ENCODE peak calls at places on chromosomes 13 and 19, in eight cellular contexts. One of them, this sample, is unnamed.

GRCh38 chr19:51948979-51949378 is 21.7 kb downstream of the ZNF613 start:
- DNase-seq in IMR-90: peak; percentile 23
- DNase-seq in Caco-2: no peak
- DNase-seq in LNCaP clone FGC: no peak
- DNase-seq in AG09309: no peak
- DNase-seq in cardiac fibroblast: peak; percentile 38
- DNase-seq in left ventricle myocardium inferior: peak; percentile 20
- DNase-seq in body of pancreas: peak; percentile 5
- DNase-seq in this sample: no peak

GRCh38 chr19:2603320-2603719 is 99.2 kb downstream of the GNG7 start:
- DNase-seq in LNCaP clone FGC: no peak
- DNase-seq in AG09309: no peak
- DNase-seq in IMR-90: no peak
- DNase-seq in Caco-2: no peak
- DNase-seq in left ventricle myocardium inferior: peak; percentile 61
- DNase-seq in cardiac fibroblast: peak; percentile 55
- DNase-seq in body of pancreas: no peak
- DNase-seq in this sample: peak; percentile 43

GRCh38 chr19:6671960-6672359 is 2.0 kb upstream of the TNFSF14 start:
- DNase-seq in cardiac fibroblast: no peak
- DNase-seq in AG09309: no peak
- DNase-seq in IMR-90: no peak
- DNase-seq in body of pancreas: no peak
- DNase-seq in LNCaP clone FGC: no peak
- DNase-seq in left ventricle myocardium inferior: no peak
- DNase-seq in Caco-2: no peak
- DNase-seq in this sample: no peak

GRCh38 chr13:99314640-99315176 is 7.5 kb upstream of the GPR183 start:
- DNase-seq in body of pancreas: no peak
- DNase-seq in cardiac fibroblast: peak; percentile 70
- DNase-seq in Caco-2: no peak
- DNase-seq in left ventricle myocardium inferior: no peak
- DNase-seq in AG09309: no peak
- DNase-seq in IMR-90: peak; percentile 28
- DNase-seq in LNCaP clone FGC: no peak
- DNase-seq in this sample: no peak

GRCh38 chr13:83229574-83230300 is 652.5 kb downstream of the SLITRK1 start:
- DNase-seq in Caco-2: no peak
- DNase-seq in IMR-90: peak; percentile 40
- DNase-seq in cardiac fibroblast: peak; percentile 41
- DNase-seq in body of pancreas: no peak
- DNase-seq in left ventricle myocardium inferior: no peak
- DNase-seq in AG09309: no peak
- DNase-seq in LNCaP clone FGC: no peak
- DNase-seq in this sample: no peak

GRCh38 chr13:98143601-98144500 is 957 bp downstream of the FARP1 start:
- DNase-seq in left ventricle myocardium inferior: peak; percentile 20
- DNase-seq in Caco-2: peak; percentile 33
- DNase-seq in body of pancreas: peak; percentile 43
- DNase-seq in AG09309: peak; percentile 21
- DNase-seq in IMR-90: peak; percentile 44
- DNase-seq in LNCaP clone FGC: no peak
- DNase-seq in cardiac fibroblast: peak; percentile 53
- DNase-seq in this sample: peak; percentile 18

GRCh38 chr19:35696835-35697234 is 7.5 kb upstream of the ZBTB32 start:
- DNase-seq in body of pancreas: no peak
- DNase-seq in cardiac fibroblast: no peak
- DNase-seq in left ventricle myocardium inferior: no peak
- DNase-seq in IMR-90: no peak
- DNase-seq in Caco-2: peak; percentile 19
- DNase-seq in LNCaP clone FGC: no peak
- DNase-seq in AG09309: no peak
- DNase-seq in this sample: peak; percentile 87

GRCh38 chr13:102392810-102393209 is 9.0 kb downstream of the FGF14 start:
- DNase-seq in cardiac fibroblast: no peak
- DNase-seq in body of pancreas: no peak
- DNase-seq in left ventricle myocardium inferior: no peak
- DNase-seq in AG09309: no peak
- DNase-seq in LNCaP clone FGC: no peak
- DNase-seq in Caco-2: no peak
- DNase-seq in IMR-90: no peak
- DNase-seq in this sample: no peak

GRCh38 chr19:32816555-32817099 is 52.9 kb downstream of the SLC7A9 start:
- DNase-seq in body of pancreas: no peak
- DNase-seq in left ventricle myocardium inferior: no peak
- DNase-seq in cardiac fibroblast: no peak
- DNase-seq in AG09309: no peak
- DNase-seq in Caco-2: no peak
- DNase-seq in IMR-90: no peak
- DNase-seq in LNCaP clone FGC: no peak
- DNase-seq in this sample: no peak

GRCh38 chr19:19475845-19476828 is 39.2 kb downstream of the TSSK6 start:
- DNase-seq in IMR-90: no peak
- DNase-seq in cardiac fibroblast: peak; percentile 48
- DNase-seq in body of pancreas: peak; percentile 21
- DNase-seq in AG09309: no peak
- DNase-seq in Caco-2: peak; percentile 38
- DNase-seq in LNCaP clone FGC: no peak
- DNase-seq in left ventricle myocardium inferior: no peak
- DNase-seq in this sample: no peak
- TF ChIP-seq CTCF in IMR-90: peak; percentile 43
- TF ChIP-seq CTCF in cardiac fibroblast: peak; percentile 49
- TF ChIP-seq CTCF in body of pancreas: peak; percentile 17
- TF ChIP-seq CTCF in AG09309: peak; percentile 38
- TF ChIP-seq CTCF in Caco-2: peak; percentile 56
- TF ChIP-seq CTCF in LNCaP clone FGC: peak; percentile 39
- TF ChIP-seq CTCF in left ventricle myocardium inferior: peak; percentile 45
- TF ChIP-seq CTCF in this sample: peak; percentile 28

DNA sequence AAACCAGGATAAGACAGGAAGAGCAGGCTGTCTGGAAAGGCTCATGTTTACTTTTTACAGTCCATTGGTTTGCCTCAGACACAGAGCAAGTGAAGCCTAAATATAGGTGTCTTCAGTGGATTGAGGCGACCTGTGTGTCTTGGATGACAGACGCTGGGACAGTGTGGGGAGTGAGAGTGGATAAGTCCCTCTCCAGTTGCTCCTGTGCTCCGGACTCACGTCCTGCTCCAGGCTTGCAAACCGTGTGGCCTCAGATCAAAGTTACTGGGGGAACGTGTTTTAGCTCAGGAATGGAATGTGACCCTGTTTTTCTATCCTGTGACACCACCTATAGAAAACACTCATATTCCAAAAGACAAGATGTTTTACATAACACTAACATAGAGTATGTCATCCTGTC is 465.7 kb downstream of the MYO16 start:
- DNase-seq in AG09309: no peak
- DNase-seq in left ventricle myocardium inferior: no peak
- DNase-seq in Caco-2: no peak
- DNase-seq in cardiac fibroblast: no peak
- DNase-seq in LNCaP clone FGC: no peak
- DNase-seq in body of pancreas: no peak
- DNase-seq in IMR-90: no peak
- DNase-seq in this sample: no peak
- H3K4me3 ChIP-seq in AG09309: no peak overlapping the region
- H3K4me3 ChIP-seq in left ventricle myocardium inferior: no peak overlapping the region
- H3K4me3 ChIP-seq in Caco-2: no peak overlapping the region
- H3K4me3 ChIP-seq in cardiac fibroblast: no peak overlapping the region
- H3K4me3 ChIP-seq in LNCaP clone FGC: no peak overlapping the region
- H3K4me3 ChIP-seq in body of pancreas: no peak overlapping the region
- H3K4me3 ChIP-seq in IMR-90: no peak overlapping the region
- H3K4me3 ChIP-seq in this sample: no peak overlapping the region

DNA sequence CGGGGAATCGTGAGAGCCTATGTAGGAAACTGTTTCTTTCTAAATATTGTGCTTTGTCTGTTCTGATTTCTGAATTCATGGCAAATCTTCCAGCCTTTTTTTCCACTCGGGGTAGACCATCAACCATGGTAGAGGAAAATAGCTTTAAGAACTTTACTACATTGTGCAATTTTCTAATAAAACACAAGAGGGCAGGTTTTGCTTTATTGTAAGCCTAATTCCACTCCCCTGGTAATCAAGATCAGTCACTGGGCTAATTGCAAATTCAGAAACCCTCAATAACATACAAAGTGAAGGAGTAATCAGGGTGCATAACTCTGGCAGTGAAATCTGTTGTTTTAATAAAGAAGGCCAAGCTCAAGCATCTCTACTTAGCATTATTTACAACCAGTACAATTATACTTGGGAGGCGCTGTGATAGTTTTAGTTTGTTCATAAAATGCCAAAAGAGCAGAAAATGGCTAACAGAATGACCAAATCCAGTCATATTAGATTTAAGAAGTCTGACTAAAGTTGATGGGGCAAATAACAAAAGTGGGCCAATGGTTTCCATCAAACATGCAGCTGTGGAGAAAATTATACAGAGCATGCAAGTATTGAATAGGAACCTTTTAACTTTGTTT is 43.8 kb downstream of the DCT start:
- DNase-seq in body of pancreas: no peak
- DNase-seq in left ventricle myocardium inferior: no peak
- DNase-seq in LNCaP clone FGC: no peak
- DNase-seq in AG09309: peak; percentile 31
- DNase-seq in Caco-2: peak; percentile 34
- DNase-seq in IMR-90: peak; percentile 58
- DNase-seq in cardiac fibroblast: peak; percentile 68
- DNase-seq in this sample: peak; percentile 49
- TF ChIP-seq CTCF in body of pancreas: peak; percentile 60
- TF ChIP-seq CTCF in left ventricle myocardium inferior: peak; percentile 71
- TF ChIP-seq CTCF in LNCaP clone FGC: peak; percentile 36
- TF ChIP-seq CTCF in AG09309: peak; percentile 46
- TF ChIP-seq CTCF in Caco-2: peak; percentile 53
- TF ChIP-seq CTCF in IMR-90: peak; percentile 63
- TF ChIP-seq CTCF in cardiac fibroblast: peak; percentile 54
- TF ChIP-seq CTCF in this sample: peak; percentile 39

GRCh38 chr19:17075860-17076538 is 422 bp downstream of the MYO9B start:
- DNase-seq in cardiac fibroblast: no peak
- DNase-seq in left ventricle myocardium inferior: peak; percentile 36
- DNase-seq in LNCaP clone FGC: no peak
- DNase-seq in AG09309: no peak
- DNase-seq in Caco-2: peak; percentile 17
- DNase-seq in IMR-90: peak; percentile 33
- DNase-seq in body of pancreas: peak; percentile 38
- DNase-seq in this sample: peak; percentile 66

GRCh38 chr19:17076539-17076919 is 952 bp downstream of the MYO9B start:
- DNase-seq in body of pancreas: peak; percentile 12
- DNase-seq in left ventricle myocardium inferior: no peak
- DNase-seq in LNCaP clone FGC: no peak
- DNase-seq in cardiac fibroblast: no peak
- DNase-seq in AG09309: no peak
- DNase-seq in IMR-90: no peak
- DNase-seq in Caco-2: no peak
- DNase-seq in this sample: peak; percentile 65

GRCh38 chr19:17074628-17075034 is 621 bp downstream of the HAUS8 start:
- DNase-seq in body of pancreas: no peak
- DNase-seq in LNCaP clone FGC: no peak
- DNase-seq in IMR-90: no peak
- DNase-seq in Caco-2: no peak
- DNase-seq in cardiac fibroblast: no peak
- DNase-seq in AG09309: no peak
- DNase-seq in left ventricle myocardium inferior: no peak
- DNase-seq in this sample: no peak

GRCh38 chr19:17073869-17074627 is 1.2 kb downstream of the HAUS8 start:
- DNase-seq in IMR-90: peak; percentile 16
- DNase-seq in LNCaP clone FGC: no peak
- DNase-seq in AG09309: no peak
- DNase-seq in body of pancreas: no peak
- DNase-seq in Caco-2: no peak
- DNase-seq in left ventricle myocardium inferior: no peak
- DNase-seq in cardiac fibroblast: no peak
- DNase-seq in this sample: peak; percentile 77

DNA sequence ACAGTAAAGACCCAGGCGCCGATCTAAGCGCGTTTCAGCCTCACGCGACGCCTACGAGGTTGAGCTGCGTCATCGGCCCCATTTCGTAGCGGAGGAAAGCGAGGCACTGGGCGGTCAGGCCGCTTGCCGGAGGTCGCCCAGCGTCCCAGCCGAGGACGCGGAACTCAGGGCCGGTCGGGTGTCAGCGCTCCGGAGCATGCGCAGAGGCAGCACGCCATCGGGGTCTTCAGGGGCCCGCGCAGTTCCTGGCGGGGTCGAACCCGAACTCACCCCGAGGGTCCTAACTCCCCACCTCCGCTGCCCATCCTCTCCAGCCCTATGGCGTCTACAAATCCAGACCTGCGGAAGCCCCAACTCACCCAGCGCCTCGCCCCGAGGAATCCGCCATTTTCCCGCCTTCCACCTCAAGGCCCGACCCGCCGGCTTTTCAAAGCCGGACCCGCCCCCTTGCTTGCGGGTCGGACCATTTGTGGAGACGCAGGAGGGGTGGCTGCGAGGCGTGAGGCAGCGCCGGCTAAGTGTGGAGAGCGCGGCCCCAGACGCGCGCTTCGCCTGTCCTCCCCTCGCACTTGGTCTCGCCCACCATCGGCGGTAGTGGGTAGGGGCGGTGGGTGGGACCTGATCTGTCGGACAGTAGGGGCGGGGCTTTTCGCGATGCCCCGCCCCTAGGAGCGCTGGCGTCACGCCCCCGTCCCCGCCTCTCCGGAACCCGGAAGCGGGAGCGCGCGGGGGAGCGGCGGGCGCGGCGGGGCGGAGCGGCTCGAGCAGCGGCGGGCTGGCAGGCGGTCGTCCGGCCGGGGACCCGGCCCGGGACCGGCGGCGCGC is at the start of the genes HAUS8 and MYO9B:
- DNase-seq in body of pancreas: peak; percentile 99
- DNase-seq in IMR-90: peak; percentile 100
- DNase-seq in left ventricle myocardium inferior: peak; percentile 99
- DNase-seq in LNCaP clone FGC: peak; percentile 96
- DNase-seq in AG09309: peak; percentile 100
- DNase-seq in Caco-2: peak; percentile 99
- DNase-seq in cardiac fibroblast: peak; percentile 100
- DNase-seq in this sample: peak; percentile 100
- H3K4me3 ChIP-seq in body of pancreas: peak within 1 kb of the TSS; percentile 81
- H3K4me3 ChIP-seq in IMR-90: peak within 1 kb of the TSS; percentile 84
- H3K4me3 ChIP-seq in left ventricle myocardium inferior: peak within 1 kb of the TSS; percentile 72
- H3K4me3 ChIP-seq in LNCaP clone FGC: peak within 1 kb of the TSS; percentile 74
- H3K4me3 ChIP-seq in AG09309: peak within 1 kb of the TSS; percentile 95
- H3K4me3 ChIP-seq in Caco-2: peak within 1 kb of the TSS; percentile 88
- H3K4me3 ChIP-seq in cardiac fibroblast: peak within 1 kb of the TSS; percentile 93
- H3K4me3 ChIP-seq in this sample: peak within 1 kb of the TSS; percentile 92

GRCh38 chr19:8074501-8074900 is 21.9 kb downstream of the CCL25 start:
- DNase-seq in IMR-90: no peak
- DNase-seq in LNCaP clone FGC: no peak
- DNase-seq in Caco-2: no peak
- DNase-seq in AG09309: no peak
- DNase-seq in cardiac fibroblast: peak; percentile 9
- DNase-seq in left ventricle myocardium inferior: no peak
- DNase-seq in body of pancreas: no peak
- DNase-seq in this sample: no peak

GRCh38 chr19:8071912-8072311 is 19.4 kb downstream of the CCL25 start:
- DNase-seq in AG09309: no peak
- DNase-seq in cardiac fibroblast: no peak
- DNase-seq in IMR-90: no peak
- DNase-seq in left ventricle myocardium inferior: no peak
- DNase-seq in LNCaP clone FGC: no peak
- DNase-seq in Caco-2: peak; percentile 33
- DNase-seq in body of pancreas: no peak
- DNase-seq in this sample: no peak

GRCh38 chr19:8065489-8066261 is 13.1 kb downstream of the CCL25 start:
- DNase-seq in AG09309: no peak
- DNase-seq in cardiac fibroblast: no peak
- DNase-seq in body of pancreas: no peak
- DNase-seq in Caco-2: no peak
- DNase-seq in left ventricle myocardium inferior: no peak
- DNase-seq in LNCaP clone FGC: no peak
- DNase-seq in IMR-90: no peak
- DNase-seq in this sample: peak; percentile 48

GRCh38 chr19:8064866-8065486 is 12.4 kb downstream of the CCL25 start:
- DNase-seq in LNCaP clone FGC: no peak
- DNase-seq in body of pancreas: no peak
- DNase-seq in cardiac fibroblast: no peak
- DNase-seq in Caco-2: no peak
- DNase-seq in IMR-90: no peak
- DNase-seq in AG09309: no peak
- DNase-seq in left ventricle myocardium inferior: no peak
- DNase-seq in this sample: no peak

GRCh38 chr19:8069116-8069973 is 16.8 kb downstream of the CCL25 start:
- DNase-seq in AG09309: no peak
- DNase-seq in body of pancreas: no peak
- DNase-seq in left ventricle myocardium inferior: no peak
- DNase-seq in cardiac fibroblast: peak; percentile 9
- DNase-seq in LNCaP clone FGC: no peak
- DNase-seq in IMR-90: no peak
- DNase-seq in Caco-2: peak; percentile 31
- DNase-seq in this sample: peak; percentile 56
- TF ChIP-seq CTCF in AG09309: peak; percentile 45
- TF ChIP-seq CTCF in body of pancreas: no peak
- TF ChIP-seq CTCF in left ventricle myocardium inferior: peak; percentile 34
- TF ChIP-seq CTCF in cardiac fibroblast: peak; percentile 59
- TF ChIP-seq CTCF in LNCaP clone FGC: peak; percentile 55
- TF ChIP-seq CTCF in IMR-90: peak; percentile 26
- TF ChIP-seq CTCF in Caco-2: peak; percentile 60
- TF ChIP-seq CTCF in this sample: peak; percentile 72